ENCODE peak calls at places on chromosomes 4 and X, in ten cellular contexts. G is HCEC 1CT, N is NCI-H82, P is neuronal stem cell, S is NCI-H2107, I is tibial nerve, L is stomach, H is occipital lobe, A is HS-5, U is GM12865. W is an unnamed sample.

GRCh38 chr4:93617596-93617995 is 211.0 kb upstream of the ATOH1 start:
- DNase-seq in G (peak), N (peak), P (no peak), S (no peak), I (no peak), L (no peak), H (no peak), A (no peak), U (no peak), W (no peak)

GRCh38 chrX:103697687-103698086 is 11.2 kb upstream of the MORF4L2 start:
- DNase-seq in G (no peak), N (no peak), P (no peak), S (no peak), I (no peak), L (no peak), H (no peak), A (no peak), U (no peak), W (no peak)

GRCh38 chr4:26899991-26900390 is 39.4 kb downstream of the STIM2 start:
- DNase-seq in G (no peak), N (no peak), P (no peak), S (no peak), I (no peak), L (no peak), H (no peak), A (no peak), U (no peak), W (no peak)

GRCh38 chr4:109215511-109215910 is 86.9 kb downstream of the COL25A1 start:
- DNase-seq in G (no peak), N (no peak), P (no peak), S (no peak), I (no peak), L (no peak), H (no peak), A (no peak), U (no peak), W (no peak)

GRCh38 chrX:130108647-130109428 is 1.5 kb downstream of the ELF4 start:
- DNase-seq in G (peak), N (peak), P (no peak), S (no peak), I (no peak), L (no peak), H (no peak), A (no peak), U (peak), W (no peak)

GRCh38 chr4:169955521-169955920 is 70.7 kb downstream of the MFAP3L start:
- DNase-seq in G (no peak), N (no peak), P (no peak), S (no peak), I (no peak), L (no peak), H (no peak), A (no peak), U (no peak), W (no peak)

GRCh38 chr4:1199556-1200331 is 27.4 kb upstream of the SPON2 start:
- DNase-seq in G (no peak), N (no peak), P (no peak), S (no peak), I (peak), L (peak), H (no peak), A (no peak), U (no peak), W (no peak)

GRCh38 chrX:65658229-65658628 is 9.2 kb upstream of the MSN start:
- DNase-seq in G (no peak), N (no peak), P (no peak), S (no peak), I (no peak), L (no peak), H (no peak), A (no peak), U (no peak), W (no peak)

GRCh38 chrX:154032156-154032555 is 12.5 kb upstream of the IRAK1 start:
- DNase-seq in G (no peak), N (no peak), P (no peak), S (no peak), I (no peak), L (no peak), H (no peak), A (no peak), U (no peak), W (no peak)

GRCh38 chr4:2258091-2259035 is 3.5 kb downstream of the MXD4 start:
- DNase-seq in G (no peak), N (no peak), P (no peak), S (no peak), I (peak), L (peak), H (no peak), A (no peak), U (no peak), W (no peak)

GRCh38 chr4:7061815-7062214 is 6.0 kb downstream of the GRPEL1 start:
- DNase-seq in G (no peak), N (no peak), P (no peak), S (no peak), I (no peak), L (no peak), H (no peak), A (no peak), U (no peak), W (no peak)

GRCh38 chr4:76736434-76736833 is 161.5 kb downstream of the SOWAHB start:
- DNase-seq in G (peak), N (no peak), P (no peak), S (no peak), I (no peak), L (no peak), H (no peak), A (no peak), U (no peak), W (no peak)

GRCh38 chr4:10738826-10739489 is 54.4 kb upstream of the CLNK start:
- DNase-seq in G (no peak), N (peak), P (no peak), S (no peak), I (no peak), L (no peak), H (no peak), A (no peak), U (no peak), W (no peak)

GRCh38 chrX:36986231-36986630 is 21.9 kb upstream of the FAM47C start:
- DNase-seq in G (no peak), N (no peak), P (no peak), S (no peak), I (no peak), L (no peak), H (no peak), A (no peak), U (no peak), W (no peak)

GRCh38 chr4:74631338-74631737 is 163.0 kb downstream of the BTC start:
- DNase-seq in G (peak), N (no peak), P (no peak), S (no peak), I (no peak), L (no peak), H (no peak), A (no peak), U (no peak), W (no peak)

GRCh38 chr4:186887211-186887785 is 163.6 kb upstream of the FAT1 start:
- DNase-seq in G (no peak), N (no peak), P (peak), S (no peak), I (no peak), L (no peak), H (no peak), A (no peak), U (no peak), W (no peak)

GRCh38 chr4:10984815-10985214 is 300.2 kb upstream of the CLNK start:
- DNase-seq in G (no peak), N (no peak), P (no peak), S (no peak), I (no peak), L (no peak), H (no peak), A (no peak), U (no peak), W (no peak)

GRCh38 chr4:128315756-128316520 is 28.3 kb upstream of the PGRMC2 start:
- DNase-seq in G (no peak), N (no peak), P (no peak), S (no peak), I (no peak), L (no peak), H (no peak), A (no peak), U (no peak), W (no peak)

GRCh38 chr4:124018383-124019317 is 622.1 kb downstream of the SPRY1 start:
- DNase-seq in G (peak), N (no peak), P (no peak), S (no peak), I (peak), L (no peak), H (no peak), A (peak), U (peak), W (no peak)

GRCh38 chr4:40221744-40222143 is 24.9 kb downstream of the RHOH start:
- DNase-seq in G (no peak), N (no peak), P (no peak), S (no peak), I (no peak), L (no peak), H (no peak), A (no peak), U (no peak), W (no peak)

GRCh38 chr4:176123710-176124407 is 58.2 kb downstream of the WDR17 start:
- DNase-seq in G (peak), N (peak), P (peak), S (no peak), I (no peak), L (peak), H (no peak), A (peak), U (peak), W (no peak)